ENCODE peak calls at places on chromosomes 11 and 22, in five cellular contexts. J is kidney; X is AG20443; D is activated effector memory CD4-positive, alpha-beta T cell treated with anti-CD3 and anti-CD28 coated beads, Interleukin-2, amount 50 U/mL, for 16 hours; Z is neuronal stem cell. P is an unnamed sample.

GRCh38 chr22:37633693-37634504 is 5.6 kb upstream of the SH3BP1 start:
- DNase-seq in J (peak; percentile 97), X (peak; percentile 93), D (peak; percentile 83), Z (peak; percentile 61), P (peak; percentile 95)

GRCh38 chr11:118042791-118043190 is 34.1 kb upstream of the TMPRSS4 start:
- DNase-seq in J (no peak), X (no peak), D (no peak), Z (no peak), P (no peak)

GRCh38 chr11:120714448-120714847 is 202.9 kb downstream of the GRIK4 start:
- DNase-seq in J (no peak), X (no peak), D (no peak), Z (no peak), P (no peak)

GRCh38 chr11:17803751-17804334 is 69.3 kb downstream of the KCNC1 start:
- DNase-seq in J (no peak), X (no peak), D (no peak), Z (no peak), P (no peak)

GRCh38 chr22:32534252-32535215 is 59.9 kb downstream of the FBXO7 start:
- DNase-seq in J (peak; percentile 93), X (peak; percentile 47), D (no peak), Z (no peak), P (peak; percentile 69)

GRCh38 chr22:28442951-28443876 is 236.4 kb downstream of the TTC28 start:
- DNase-seq in J (peak; percentile 85), X (peak; percentile 84), D (no peak), Z (peak; percentile 39), P (peak; percentile 84)

GRCh38 chr22:27135582-27135981 is 478.2 kb downstream of the MIAT start:
- DNase-seq in J (no peak), X (peak; percentile 78), D (no peak), Z (no peak), P (no peak)

GRCh38 chr11:114326151-114326550 is 30.0 kb downstream of the NNMT start:
- DNase-seq in J (no peak), X (no peak), D (no peak), Z (no peak), P (no peak)

GRCh38 chr11:17431139-17431538 is 42.7 kb upstream of the KCNJ11 start:
- DNase-seq in J (no peak), X (no peak), D (no peak), Z (no peak), P (no peak)

GRCh38 chr11:126510621-126511370 is 155.3 kb downstream of the ST3GAL4 start:
- DNase-seq in J (no peak), X (no peak), D (peak; percentile 55), Z (no peak), P (peak; percentile 11)

GRCh38 chr22:42294034-42294985 is 23.9 kb upstream of the TCF20 start:
- DNase-seq in J (no peak), X (peak; percentile 89), D (peak; percentile 71), Z (peak; percentile 72), P (no peak)

GRCh38 chr22:42364641-42365336 is 67.4 kb downstream of the NFAM1 start:
- DNase-seq in J (no peak), X (no peak), D (no peak), Z (no peak), P (peak; percentile 81)

GRCh38 chr11:76839326-76839725 is 21.4 kb upstream of the ACER3 start:
- DNase-seq in J (no peak), X (no peak), D (no peak), Z (no peak), P (no peak)

GRCh38 chr11:85922367-85922766 is 67.2 kb downstream of the CCDC83 start:
- DNase-seq in J (no peak), X (no peak), D (no peak), Z (no peak), P (no peak)

GRCh38 chr11:6205366-6205765 is at the start of gene C11orf42:
- DNase-seq in J (no peak), X (no peak), D (no peak), Z (no peak), P (no peak)

GRCh38 chr11:86743223-86744118 is 56.9 kb upstream of the PRSS23 start:
- DNase-seq in J (peak; percentile 78), X (peak; percentile 80), D (peak; percentile 71), Z (no peak), P (peak; percentile 88)

GRCh38 chr11:95375881-95376280 is 144.9 kb upstream of the SESN3 start:
- DNase-seq in J (no peak), X (peak; percentile 78), D (no peak), Z (no peak), P (no peak)

GRCh38 chr11:118166641-118167040 is 9.8 kb downstream of the SCN2B start:
- DNase-seq in J (no peak), X (no peak), D (no peak), Z (no peak), P (no peak)

GRCh38 chr11:93741094-93741881 is at the start of the genes C11orf54 and TAF1D:
- DNase-seq in J (peak; percentile 99), X (peak; percentile 98), D (peak; percentile 98), Z (peak; percentile 97), P (peak; percentile 99)

GRCh38 chr22:35205956-35206355 is 51.3 kb upstream of the HMGXB4 start:
- DNase-seq in J (no peak), X (no peak), D (no peak), Z (no peak), P (no peak)

GRCh38 chr22:36863281-36863680 is 2.5 kb downstream of the NCF4 start:
- DNase-seq in J (no peak), X (no peak), D (peak; percentile 55), Z (no peak), P (peak; percentile 42)

GRCh38 chr11:30451642-30452041 is 128.7 kb downstream of the ARL14EP start:
- DNase-seq in J (no peak), X (no peak), D (no peak), Z (no peak), P (no peak)

GRCh38 chr11:50187220-50187619 is 154.5 kb downstream of the OR4C45 start:
- DNase-seq in J (no peak), X (no peak), D (no peak), Z (no peak), P (no peak)

GRCh38 chr11:66071326-66071870 is 1.3 kb downstream of the PACS1 start:
- DNase-seq in J (no peak), X (no peak), D (no peak), Z (no peak), P (no peak)

GRCh38 chr11:76263657-76264056 is 57.4 kb upstream of the WNT11 start:
- DNase-seq in J (no peak), X (no peak), D (no peak), Z (no peak), P (no peak)

GRCh38 chr11:94152678-94153065 is 24.0 kb downstream of the PANX1 start:
- DNase-seq in J (no peak), X (no peak), D (no peak), Z (no peak), P (no peak)

GRCh38 chr11:131027501-131027900 is 111.2 kb upstream of the SNX19 start:
- DNase-seq in J (no peak), X (no peak), D (no peak), Z (no peak), P (no peak)

GRCh38 chr11:117010808-117011540 is 87.3 kb downstream of the SIK3 start:
- DNase-seq in J (no peak), X (peak; percentile 84), D (no peak), Z (no peak), P (no peak)

GRCh38 chr11:76600124-76600655 is 70.4 kb downstream of the LRRC32 start:
- DNase-seq in J (no peak), X (no peak), D (no peak), Z (no peak), P (no peak)

GRCh38 chr11:106331163-106331562 is 253.7 kb downstream of the AASDHPPT start:
- DNase-seq in J (no peak), X (no peak), D (no peak), Z (no peak), P (no peak)

GRCh38 chr11:132158091-132158490 is 787.7 kb downstream of the NTM start:
- DNase-seq in J (no peak), X (peak; percentile 28), D (no peak), Z (no peak), P (no peak)

GRCh38 chr11:6856871-6857270 is 6.0 kb upstream of the OR10A2 start:
- DNase-seq in J (no peak), X (no peak), D (no peak), Z (no peak), P (no peak)

GRCh38 chr11:11171854-11172253 is 181.2 kb downstream of the CSNK2A3 start:
- DNase-seq in J (no peak), X (no peak), D (no peak), Z (no peak), P (no peak)

GRCh38 chr11:130206141-130206540 is 46.6 kb downstream of the ST14 start:
- DNase-seq in J (peak; percentile 55), X (no peak), D (peak; percentile 38), Z (no peak), P (peak; percentile 43)